ENCODE peak calls at places on chromosomes 2 and 18, in nine cellular contexts. B is psoas muscle, H is endodermal cell, U is mammary epithelial cell, D is astrocyte, X is OCI-LY7, R is PC-3, J is A549, N is adrenal gland. Q is an unnamed sample.

GRCh38 chr2:69946351-69947077 is 14.9 kb downstream of the ASPRV1 start:
- DNase-seq in B (no peak), H (no peak), U (peak; percentile 89), D (peak; percentile 57), X (peak; percentile 44), R (peak; percentile 95), J (peak; percentile 60), N (no peak), Q (peak; percentile 79)

GRCh38 chr2:68811364-68811763 is 59.8 kb downstream of the BMP10 start:
- DNase-seq in B (no peak), H (no peak), U (peak; percentile 60), D (peak; percentile 48), X (no peak), R (peak; percentile 30), J (no peak), N (peak; percentile 73), Q (no peak)

GRCh38 chr2:19667085-19667484 is 234.7 kb downstream of the TTC32 start:
- DNase-seq in B (no peak), H (no peak), U (peak; percentile 54), D (peak; percentile 41), X (no peak), R (peak; percentile 75), J (peak; percentile 40), N (no peak), Q (no peak)

GRCh38 chr2:29225814-29226213 is 110.6 kb downstream of the CLIP4 start:
- DNase-seq in B (peak; percentile 15), H (no peak), U (no peak), D (no peak), X (no peak), R (no peak), J (no peak), N (no peak), Q (no peak)

GRCh38 chr18:34651586-34652369 is 58.3 kb upstream of the DTNA start:
- DNase-seq in B (no peak), H (no peak), U (no peak), D (peak; percentile 23), X (no peak), R (peak; percentile 12), J (no peak), N (no peak), Q (no peak)

GRCh38 chr18:10047237-10047636 is 133.4 kb downstream of the VAPA start:
- DNase-seq in B (no peak), H (no peak), U (no peak), D (peak; percentile 87), X (no peak), R (peak; percentile 19), J (no peak), N (no peak), Q (no peak)

GRCh38 chr2:24313744-24314632 is 46.3 kb downstream of the ITSN2 start:
- DNase-seq in B (no peak), H (no peak), U (peak; percentile 42), D (peak; percentile 45), X (no peak), R (peak; percentile 30), J (no peak), N (no peak), Q (no peak)

GRCh38 chr2:36797324-36798070 is 101.0 kb downstream of the VIT start:
- DNase-seq in B (no peak), H (no peak), U (no peak), D (no peak), X (no peak), R (peak; percentile 39), J (no peak), N (no peak), Q (no peak)

GRCh38 chr2:191593622-191594416 is 84.1 kb upstream of the NABP1 start:
- DNase-seq in B (no peak), H (no peak), U (peak; percentile 95), D (peak; percentile 46), X (no peak), R (peak; percentile 98), J (peak; percentile 22), N (no peak), Q (no peak)

GRCh38 chr2:104774631-104775030 is 79.3 kb upstream of the POU3F3 start:
- DNase-seq in B (no peak), H (no peak), U (no peak), D (peak; percentile 88), X (no peak), R (no peak), J (no peak), N (no peak), Q (no peak)

GRCh38 chr2:205766765-205767359 is 84.6 kb downstream of the NRP2 start:
- DNase-seq in B (peak; percentile 69), H (peak; percentile 84), U (peak; percentile 43), D (peak; percentile 42), X (peak; percentile 57), R (peak; percentile 73), J (peak; percentile 46), N (peak; percentile 69), Q (no peak)

GRCh38 chr2:189000221-189000620 is 26.0 kb downstream of the COL3A1 start:
- DNase-seq in B (no peak), H (no peak), U (no peak), D (no peak), X (no peak), R (no peak), J (no peak), N (no peak), Q (no peak)
- H3K4me1 ChIP-seq in B (no peaks in the 10 kb centered on the region), H (no peaks in the 10 kb centered on the region), U (peaks cover 4% of the 10 kb centered on the region), D (peaks cover 11% of the 10 kb centered on the region), X (no peaks in the 10 kb centered on the region), R (peaks cover 33% of the 10 kb centered on the region), J (peaks cover 18% of the 10 kb centered on the region), N (no peaks in the 10 kb centered on the region), Q (no peaks in the 10 kb centered on the region)

GRCh38 chr2:9578475-9579235 is 23.0 kb upstream of the ADAM17 start:
- DNase-seq in B (no peak), H (no peak), U (no peak), D (no peak), X (no peak), R (no peak), J (no peak), N (no peak), Q (no peak)

GRCh38 chr2:9570182-9571060 is 14.8 kb upstream of the ADAM17 start:
- DNase-seq in B (no peak), H (no peak), U (no peak), D (no peak), X (no peak), R (no peak), J (no peak), N (no peak), Q (no peak)

GRCh38 chr2:9573840-9574239 is 18.2 kb upstream of the ADAM17 start:
- DNase-seq in B (no peak), H (no peak), U (no peak), D (no peak), X (no peak), R (no peak), J (no peak), N (no peak), Q (no peak)

GRCh38 chr2:9573013-9573708 is 17.5 kb upstream of the ADAM17 start:
- DNase-seq in B (no peak), H (no peak), U (peak; percentile 44), D (no peak), X (no peak), R (no peak), J (no peak), N (no peak), Q (no peak)

DNA sequence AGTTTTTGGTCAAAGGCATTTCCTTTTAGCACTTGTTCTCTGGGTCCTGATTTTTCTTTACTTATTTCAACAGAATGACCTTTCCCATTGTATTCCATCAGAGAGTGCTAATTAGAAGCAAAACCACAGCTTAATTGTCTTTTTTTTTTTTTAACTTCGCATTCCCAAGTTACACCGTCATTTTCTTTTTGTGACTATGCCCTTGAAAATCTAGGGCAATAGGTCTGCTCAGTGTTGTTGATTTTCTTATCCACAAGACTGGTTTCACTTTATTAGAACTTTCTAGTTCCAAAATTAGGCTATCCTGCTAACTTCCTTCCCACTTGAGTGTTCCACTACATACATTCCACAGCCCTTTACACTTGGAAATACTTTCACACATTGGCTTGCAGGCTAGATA is 18.7 kb upstream of the ADAM17 start:
- DNase-seq in B (no peak), H (no peak), U (no peak), D (no peak), X (no peak), R (no peak), J (no peak), N (no peak), Q (no peak)
- H3K4me3 ChIP-seq in B (no peak overlapping the region), H (no peak overlapping the region), U (no peak overlapping the region), D (no peak overlapping the region), X (no peak overlapping the region), R (no peak overlapping the region), J (no peak overlapping the region), N (no peak overlapping the region), Q (no peak overlapping the region)

GRCh38 chr2:73404409-73404808 is 18.8 kb downstream of the ALMS1 start:
- DNase-seq in B (no peak), H (no peak), U (no peak), D (no peak), X (no peak), R (no peak), J (no peak), N (no peak), Q (no peak)

GRCh38 chr2:73403237-73403636 is 17.6 kb downstream of the ALMS1 start:
- DNase-seq in B (no peak), H (no peak), U (no peak), D (no peak), X (no peak), R (no peak), J (no peak), N (no peak), Q (no peak)

GRCh38 chr2:73406996-73407395 is 21.4 kb downstream of the ALMS1 start:
- DNase-seq in B (no peak), H (no peak), U (no peak), D (no peak), X (no peak), R (no peak), J (no peak), N (no peak), Q (no peak)

GRCh38 chr2:73408198-73408597 is 22.6 kb downstream of the ALMS1 start:
- DNase-seq in B (no peak), H (no peak), U (no peak), D (no peak), X (no peak), R (no peak), J (no peak), N (no peak), Q (no peak)

DNA sequence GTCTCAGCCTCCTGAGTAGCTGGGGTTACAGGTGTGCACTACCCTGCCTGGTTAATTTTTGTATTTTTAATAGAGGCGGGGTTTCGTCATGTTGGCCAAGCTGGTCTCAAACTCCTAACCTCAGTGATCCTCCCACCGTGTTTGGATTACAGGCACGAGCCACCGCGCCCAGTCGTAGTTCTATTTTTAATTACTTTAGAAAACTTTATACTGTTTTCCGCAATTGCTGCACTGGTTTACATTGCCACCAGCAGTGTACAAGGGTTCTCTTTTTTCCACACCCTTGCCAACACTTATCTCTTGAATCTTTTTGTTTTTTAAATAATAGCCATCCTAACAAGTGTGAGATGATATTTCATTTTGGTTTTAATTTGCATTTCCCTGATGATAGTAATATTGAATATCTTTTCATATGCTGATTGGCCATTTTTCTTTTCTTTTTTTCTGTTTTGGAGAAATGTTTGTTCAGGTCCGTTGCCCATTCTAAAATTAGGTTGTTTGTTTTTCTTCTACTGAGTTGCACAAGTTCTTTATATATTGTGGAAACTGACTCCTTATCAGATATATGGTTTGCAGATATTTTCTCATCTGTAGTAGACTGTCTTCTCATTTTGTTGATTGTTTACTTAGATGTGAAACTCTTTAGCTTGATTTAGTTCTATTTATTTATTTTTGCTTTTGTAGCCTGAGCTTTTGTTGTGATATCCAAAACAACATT is 16.9 kb downstream of the ALMS1 start:
- DNase-seq in B (no peak), H (no peak), U (no peak), D (no peak), X (no peak), R (no peak), J (no peak), N (no peak), Q (no peak)
- H3K9me3 ChIP-seq in B (peaks cover 22% of the 10 kb centered on the region), H (peaks cover 44% of the 10 kb centered on the region), U (peaks cover 9% of the 10 kb centered on the region), D (no peaks in the 10 kb centered on the region), X (peaks cover 41% of the 10 kb centered on the region), R (no peaks in the 10 kb centered on the region), J (peaks cover 30% of the 10 kb centered on the region), N (peaks cover 4% of the 10 kb centered on the region), Q (peaks cover 22% of the 10 kb centered on the region)

GRCh38 chr18:805008-805754 is 6.9 kb downstream of the YES1 start:
- DNase-seq in B (no peak), H (no peak), U (no peak), D (no peak), X (no peak), R (no peak), J (no peak), N (no peak), Q (no peak)
- H3K4me1 ChIP-seq in B (peaks cover 28% of the 10 kb centered on the region), H (no peaks in the 10 kb centered on the region), U (no peaks in the 10 kb centered on the region), D (no peaks in the 10 kb centered on the region), X (no peaks in the 10 kb centered on the region), R (peaks cover 7% of the 10 kb centered on the region), J (peaks cover 5% of the 10 kb centered on the region), N (peaks cover 23% of the 10 kb centered on the region), Q (peaks cover 50% of the 10 kb centered on the region)